ENCODE peak calls at places on chromosome 19, in four cellular contexts. F is midbrain, T is Right ventricle myocardium superior, D is nucleus accumbens. W is an unnamed sample.

GRCh38 chr19:51560339-51560738 is 10.7 kb upstream of the ZNF175 start:
- DNase-seq in D (no peak), T (no peak), F (no peak), W (no peak)

GRCh38 chr19:38389101-38389925 is 816 bp downstream of the SPRED3 start:
- DNase-seq in F (peak), D (no peak), T (no peak), W (no peak)

GRCh38 chr19:29858000-29858596 is 46.3 kb downstream of the CCNE1 start:
- DNase-seq in F (no peak), D (no peak), T (no peak), W (peak)

GRCh38 chr19:5143471-5144411 is 174.8 kb downstream of the KDM4B start:
- DNase-seq in F (no peak), D (no peak), T (peak), W (peak)

GRCh38 chr19:30307191-30307974 is 64.8 kb upstream of the ZNF536 start:
- DNase-seq in F (no peak), D (no peak), T (no peak), W (no peak)

GRCh38 chr19:54456423-54457373 is 6.9 kb downstream of the LENG9 start:
- DNase-seq in T (no peak), D (no peak), F (no peak), W (no peak)

GRCh38 chr19:58020985-58021384 is 12.8 kb upstream of the ZSCAN1 start:
- DNase-seq in T (no peak), F (no peak), D (no peak), W (no peak)

GRCh38 chr19:29492761-29493160 is 33.0 kb upstream of the VSTM2B start:
- DNase-seq in D (no peak), F (peak), T (no peak), W (no peak)

GRCh38 chr19:3343619-3344502 is 22.5 kb upstream of the NFIC start:
- DNase-seq in T (peak), D (peak), F (peak), W (peak)

GRCh38 chr19:3986260-3987041 is 1.2 kb upstream of the EEF2 start:
- DNase-seq in D (peak), F (peak), T (no peak), W (peak)

GRCh38 chr19:32828139-32828538 is 41.4 kb downstream of the SLC7A9 start:
- DNase-seq in D (no peak), T (no peak), F (no peak), W (no peak)

GRCh38 chr19:2061936-2062729 is 11.1 kb upstream of the MKNK2 start:
- DNase-seq in F (no peak), T (peak), D (no peak), W (no peak)

GRCh38 chr19:3683866-3684816 is 16.1 kb downstream of the PIP5K1C start:
- DNase-seq in T (peak), D (peak), F (no peak), W (no peak)

GRCh38 chr19:43820098-43820860 is 6.8 kb upstream of the ZNF283 start:
- DNase-seq in T (peak), F (peak), D (peak), W (no peak)

GRCh38 chr19:16224266-16225045 is 26.7 kb downstream of the AP1M1 start:
- DNase-seq in F (no peak), T (no peak), D (no peak), W (no peak)

GRCh38 chr19:1251233-1251502 is 2.8 kb downstream of the MIDN start:
- DNase-seq in F (peak), T (peak), D (no peak), W (no peak)

GRCh38 chr19:3357362-3357730 is 9.0 kb upstream of the NFIC start:
- DNase-seq in T (no peak), D (no peak), F (no peak), W (peak)

GRCh38 chr19:7554990-7555864 is 19.7 kb downstream of the PNPLA6 start:
- DNase-seq in T (no peak), F (no peak), D (no peak), W (no peak)

GRCh38 chr19:7386308-7386707 is 37.6 kb downstream of the ARHGEF18 start:
- DNase-seq in T (no peak), F (no peak), D (no peak), W (no peak)

GRCh38 chr19:18460313-18460712 is 22.4 kb upstream of the ISYNA1 start:
- DNase-seq in D (no peak), F (no peak), T (peak), W (no peak)

GRCh38 chr19:39223703-39224279 is 19.7 kb upstream of the SYCN start:
- DNase-seq in D (no peak), T (no peak), F (no peak), W (no peak)

GRCh38 chr19:1651061-1651547 is 1.3 kb downstream of the TCF3 start:
- DNase-seq in F (peak), D (no peak), T (no peak), W (peak)

GRCh38 chr19:7869910-7870511 is 4.2 kb downstream of the PRR36 start:
- DNase-seq in T (no peak), F (no peak), D (peak), W (peak)

GRCh38 chr19:41325947-41326706 is 16.2 kb downstream of the CCDC97 start:
- DNase-seq in T (peak), D (peak), F (no peak), W (peak)

GRCh38 chr19:46909356-46909755 is 48.6 kb downstream of the ARHGAP35 start:
- DNase-seq in T (no peak), F (no peak), D (no peak), W (no peak)